ENCODE peak calls at places on chromosome 6, in eight cellular contexts. One of them, this sample, is unnamed.

GRCh38 chr6:163820171-163820570 is 405.7 kb downstream of the QKI start:
- DNase-seq in aorta: no peak
- DNase-seq in stimulated activated naive CD4-positive, alpha-beta T cell: no peak
- DNase-seq in kidney tubule cell: no peak
- DNase-seq in effector CD4-positive, alpha-beta T cell: no peak
- DNase-seq in iris pigment epithelial cell: no peak
- DNase-seq in HEK293T: no peak
- DNase-seq in germinal center: no peak
- DNase-seq in this sample: no peak

GRCh38 chr6:41654433-41655020 is 16.3 kb downstream of the MDFI start:
- DNase-seq in aorta: peak
- DNase-seq in stimulated activated naive CD4-positive, alpha-beta T cell: no peak
- DNase-seq in kidney tubule cell: no peak
- DNase-seq in effector CD4-positive, alpha-beta T cell: no peak
- DNase-seq in iris pigment epithelial cell: no peak
- DNase-seq in HEK293T: no peak
- DNase-seq in germinal center: no peak
- DNase-seq in this sample: no peak

GRCh38 chr6:151630991-151631655 is 137.3 kb downstream of the CCDC170 start:
- DNase-seq in aorta: no peak
- DNase-seq in stimulated activated naive CD4-positive, alpha-beta T cell: no peak
- DNase-seq in kidney tubule cell: no peak
- DNase-seq in effector CD4-positive, alpha-beta T cell: no peak
- DNase-seq in iris pigment epithelial cell: no peak
- DNase-seq in HEK293T: no peak
- DNase-seq in germinal center: no peak
- DNase-seq in this sample: no peak

GRCh38 chr6:144305985-144306384 is 20.9 kb downstream of the UTRN start:
- DNase-seq in aorta: no peak
- DNase-seq in stimulated activated naive CD4-positive, alpha-beta T cell: no peak
- DNase-seq in kidney tubule cell: no peak
- DNase-seq in effector CD4-positive, alpha-beta T cell: no peak
- DNase-seq in iris pigment epithelial cell: peak
- DNase-seq in HEK293T: no peak
- DNase-seq in germinal center: no peak
- DNase-seq in this sample: no peak

GRCh38 chr6:9248125-9248524 is 812.8 kb upstream of the SLC35B3 start:
- DNase-seq in aorta: no peak
- DNase-seq in stimulated activated naive CD4-positive, alpha-beta T cell: no peak
- DNase-seq in kidney tubule cell: no peak
- DNase-seq in effector CD4-positive, alpha-beta T cell: no peak
- DNase-seq in iris pigment epithelial cell: no peak
- DNase-seq in HEK293T: no peak
- DNase-seq in germinal center: no peak
- DNase-seq in this sample: no peak

GRCh38 chr6:57303931-57304681 is 13.3 kb upstream of the PRIM2 start:
- DNase-seq in aorta: no peak
- DNase-seq in stimulated activated naive CD4-positive, alpha-beta T cell: no peak
- DNase-seq in kidney tubule cell: no peak
- DNase-seq in effector CD4-positive, alpha-beta T cell: no peak
- DNase-seq in iris pigment epithelial cell: peak
- DNase-seq in HEK293T: no peak
- DNase-seq in germinal center: no peak
- DNase-seq in this sample: no peak

GRCh38 chr6:43077981-43078411 is 1.9 kb downstream of the PTK7 start:
- DNase-seq in aorta: no peak
- DNase-seq in stimulated activated naive CD4-positive, alpha-beta T cell: no peak
- DNase-seq in kidney tubule cell: no peak
- DNase-seq in effector CD4-positive, alpha-beta T cell: no peak
- DNase-seq in iris pigment epithelial cell: no peak
- DNase-seq in HEK293T: no peak
- DNase-seq in germinal center: no peak
- DNase-seq in this sample: no peak

GRCh38 chr6:143941852-143942627 is 66.0 kb downstream of the PLAGL1 start:
- DNase-seq in aorta: peak
- DNase-seq in stimulated activated naive CD4-positive, alpha-beta T cell: peak
- DNase-seq in kidney tubule cell: peak
- DNase-seq in effector CD4-positive, alpha-beta T cell: peak
- DNase-seq in iris pigment epithelial cell: peak
- DNase-seq in HEK293T: peak
- DNase-seq in germinal center: peak
- DNase-seq in this sample: peak

GRCh38 chr6:141169419-141169818 is 963.3 kb upstream of the GJE1 start:
- DNase-seq in aorta: no peak
- DNase-seq in stimulated activated naive CD4-positive, alpha-beta T cell: no peak
- DNase-seq in kidney tubule cell: peak
- DNase-seq in effector CD4-positive, alpha-beta T cell: no peak
- DNase-seq in iris pigment epithelial cell: peak
- DNase-seq in HEK293T: no peak
- DNase-seq in germinal center: no peak
- DNase-seq in this sample: no peak

GRCh38 chr6:151082079-151082478 is 157.7 kb upstream of the AKAP12 start:
- DNase-seq in aorta: no peak
- DNase-seq in stimulated activated naive CD4-positive, alpha-beta T cell: no peak
- DNase-seq in kidney tubule cell: peak
- DNase-seq in effector CD4-positive, alpha-beta T cell: no peak
- DNase-seq in iris pigment epithelial cell: no peak
- DNase-seq in HEK293T: no peak
- DNase-seq in germinal center: no peak
- DNase-seq in this sample: no peak

GRCh38 chr6:26454641-26455040 is 3.1 kb upstream of the BTN2A1 start:
- DNase-seq in aorta: no peak
- DNase-seq in stimulated activated naive CD4-positive, alpha-beta T cell: no peak
- DNase-seq in kidney tubule cell: no peak
- DNase-seq in effector CD4-positive, alpha-beta T cell: no peak
- DNase-seq in iris pigment epithelial cell: no peak
- DNase-seq in HEK293T: no peak
- DNase-seq in germinal center: no peak
- DNase-seq in this sample: no peak

GRCh38 chr6:169589293-169589692 is 112.5 kb downstream of the WDR27 start:
- DNase-seq in aorta: no peak
- DNase-seq in stimulated activated naive CD4-positive, alpha-beta T cell: no peak
- DNase-seq in kidney tubule cell: peak
- DNase-seq in effector CD4-positive, alpha-beta T cell: no peak
- DNase-seq in iris pigment epithelial cell: peak
- DNase-seq in HEK293T: no peak
- DNase-seq in germinal center: peak
- DNase-seq in this sample: no peak

GRCh38 chr6:149271348-149272340 is 45.9 kb upstream of the TAB2 start:
- DNase-seq in aorta: no peak
- DNase-seq in stimulated activated naive CD4-positive, alpha-beta T cell: no peak
- DNase-seq in kidney tubule cell: peak
- DNase-seq in effector CD4-positive, alpha-beta T cell: no peak
- DNase-seq in iris pigment epithelial cell: peak
- DNase-seq in HEK293T: no peak
- DNase-seq in germinal center: peak
- DNase-seq in this sample: no peak

GRCh38 chr6:136963259-136963658 is 41.2 kb downstream of the SLC35D3 start:
- DNase-seq in aorta: no peak
- DNase-seq in stimulated activated naive CD4-positive, alpha-beta T cell: no peak
- DNase-seq in kidney tubule cell: no peak
- DNase-seq in effector CD4-positive, alpha-beta T cell: no peak
- DNase-seq in iris pigment epithelial cell: no peak
- DNase-seq in HEK293T: no peak
- DNase-seq in germinal center: no peak
- DNase-seq in this sample: no peak

GRCh38 chr6:30915591-30915946 is 1.5 kb downstream of the VARS2 start:
- DNase-seq in aorta: no peak
- DNase-seq in stimulated activated naive CD4-positive, alpha-beta T cell: no peak
- DNase-seq in kidney tubule cell: peak
- DNase-seq in effector CD4-positive, alpha-beta T cell: no peak
- DNase-seq in iris pigment epithelial cell: peak
- DNase-seq in HEK293T: peak
- DNase-seq in germinal center: peak
- DNase-seq in this sample: peak

GRCh38 chr6:136717297-136717990 is 74.8 kb downstream of the MAP3K5 start:
- DNase-seq in aorta: no peak
- DNase-seq in stimulated activated naive CD4-positive, alpha-beta T cell: no peak
- DNase-seq in kidney tubule cell: no peak
- DNase-seq in effector CD4-positive, alpha-beta T cell: no peak
- DNase-seq in iris pigment epithelial cell: no peak
- DNase-seq in HEK293T: no peak
- DNase-seq in germinal center: no peak
- DNase-seq in this sample: no peak

GRCh38 chr6:3151705-3152104 is 5.6 kb downstream of the TUBB2A start:
- DNase-seq in aorta: no peak
- DNase-seq in stimulated activated naive CD4-positive, alpha-beta T cell: no peak
- DNase-seq in kidney tubule cell: no peak
- DNase-seq in effector CD4-positive, alpha-beta T cell: no peak
- DNase-seq in iris pigment epithelial cell: no peak
- DNase-seq in HEK293T: no peak
- DNase-seq in germinal center: no peak
- DNase-seq in this sample: no peak

GRCh38 chr6:624979-625378 is 31.9 kb downstream of the HUS1B start:
- DNase-seq in aorta: no peak
- DNase-seq in stimulated activated naive CD4-positive, alpha-beta T cell: no peak
- DNase-seq in kidney tubule cell: no peak
- DNase-seq in effector CD4-positive, alpha-beta T cell: no peak
- DNase-seq in iris pigment epithelial cell: peak
- DNase-seq in HEK293T: peak
- DNase-seq in germinal center: no peak
- DNase-seq in this sample: no peak

GRCh38 chr6:28710466-28711191 is 184.9 kb downstream of the GPX5 start:
- DNase-seq in aorta: no peak
- DNase-seq in stimulated activated naive CD4-positive, alpha-beta T cell: no peak
- DNase-seq in kidney tubule cell: peak
- DNase-seq in effector CD4-positive, alpha-beta T cell: no peak
- DNase-seq in iris pigment epithelial cell: peak
- DNase-seq in HEK293T: peak
- DNase-seq in germinal center: no peak
- DNase-seq in this sample: no peak

GRCh38 chr6:110965629-110966229 is 7.2 kb downstream of the GTF3C6 start:
- DNase-seq in aorta: no peak
- DNase-seq in stimulated activated naive CD4-positive, alpha-beta T cell: no peak
- DNase-seq in kidney tubule cell: no peak
- DNase-seq in effector CD4-positive, alpha-beta T cell: no peak
- DNase-seq in iris pigment epithelial cell: no peak
- DNase-seq in HEK293T: no peak
- DNase-seq in germinal center: no peak
- DNase-seq in this sample: no peak

GRCh38 chr6:130632897-130633296 is 194.3 kb upstream of the SMLR1 start:
- DNase-seq in aorta: no peak
- DNase-seq in stimulated activated naive CD4-positive, alpha-beta T cell: no peak
- DNase-seq in kidney tubule cell: no peak
- DNase-seq in effector CD4-positive, alpha-beta T cell: no peak
- DNase-seq in iris pigment epithelial cell: no peak
- DNase-seq in HEK293T: no peak
- DNase-seq in germinal center: no peak
- DNase-seq in this sample: no peak

GRCh38 chr6:125611573-125612399 is 137.6 kb upstream of the HEY2 start:
- DNase-seq in aorta: no peak
- DNase-seq in stimulated activated naive CD4-positive, alpha-beta T cell: no peak
- DNase-seq in kidney tubule cell: no peak
- DNase-seq in effector CD4-positive, alpha-beta T cell: no peak
- DNase-seq in iris pigment epithelial cell: peak
- DNase-seq in HEK293T: peak
- DNase-seq in germinal center: no peak
- DNase-seq in this sample: no peak

GRCh38 chr6:112007805-112008204 is 46.1 kb upstream of the CCN6 start:
- DNase-seq in aorta: no peak
- DNase-seq in stimulated activated naive CD4-positive, alpha-beta T cell: no peak
- DNase-seq in kidney tubule cell: peak
- DNase-seq in effector CD4-positive, alpha-beta T cell: no peak
- DNase-seq in iris pigment epithelial cell: no peak
- DNase-seq in HEK293T: no peak
- DNase-seq in germinal center: no peak
- DNase-seq in this sample: no peak